ENCODE peak calls at places on chromosomes 4 and X, in four cellular contexts. One of them, this sample, is unnamed.
A peak's percentile ranks its signal among the peaks of the same experiment; 100 is the strongest.

GRCh38 chr4:155025762-155026457 is 182.5 kb upstream of the NPY2R start:
- DNase-seq in left lung: no peak
- DNase-seq in right cardiac atrium: peak; percentile 64
- DNase-seq in H1: peak; percentile 38
- DNase-seq in this sample: peak; percentile 7

GRCh38 chrX:40105016-40105790 is 7.4 kb upstream of the BCOR start:
- DNase-seq in right cardiac atrium: peak; percentile 82
- DNase-seq in left lung: peak; percentile 89
- DNase-seq in H1: no peak
- DNase-seq in this sample: no peak

GRCh38 chrX:57817302-57817701 is 93.0 kb downstream of the ZXDA start:
- DNase-seq in left lung: no peak
- DNase-seq in right cardiac atrium: no peak
- DNase-seq in H1: no peak
- DNase-seq in this sample: no peak

GRCh38 chrX:38260231-38260630 is 39.6 kb upstream of the SRPX start:
- DNase-seq in left lung: no peak
- DNase-seq in H1: no peak
- DNase-seq in right cardiac atrium: no peak
- DNase-seq in this sample: no peak

GRCh38 chrX:108415146-108415545 is 23.1 kb downstream of the COL4A6 start:
- DNase-seq in H1: no peak
- DNase-seq in left lung: no peak
- DNase-seq in right cardiac atrium: no peak
- DNase-seq in this sample: no peak

GRCh38 chrX:129461801-129462456 is 61.4 kb downstream of the SMARCA1 start:
- DNase-seq in left lung: no peak
- DNase-seq in right cardiac atrium: no peak
- DNase-seq in H1: no peak
- DNase-seq in this sample: no peak

GRCh38 chrX:37420179-37420578 is 71.0 kb downstream of the PRRG1 start:
- DNase-seq in left lung: no peak
- DNase-seq in right cardiac atrium: no peak
- DNase-seq in H1: no peak
- DNase-seq in this sample: no peak

GRCh38 chr4:42515156-42515884 is 118.0 kb downstream of the SHISA3 start:
- DNase-seq in right cardiac atrium: no peak
- DNase-seq in left lung: no peak
- DNase-seq in H1: no peak
- DNase-seq in this sample: peak; percentile 54

GRCh38 chr4:10396181-10396580 is 61.0 kb downstream of the ZNF518B start:
- DNase-seq in H1: no peak
- DNase-seq in left lung: no peak
- DNase-seq in right cardiac atrium: no peak
- DNase-seq in this sample: no peak

GRCh38 chrX:72714471-72714916 is 388 bp upstream of the PHKA1 start:
- DNase-seq in right cardiac atrium: peak; percentile 83
- DNase-seq in left lung: peak; percentile 59
- DNase-seq in H1: peak; percentile 9
- DNase-seq in this sample: peak; percentile 63

GRCh38 chr4:79209822-79210635 is 115.8 kb downstream of the NAA11 start:
- DNase-seq in right cardiac atrium: peak; percentile 31
- DNase-seq in left lung: no peak
- DNase-seq in H1: no peak
- DNase-seq in this sample: no peak

GRCh38 chrX:149572743-149573142 is 14.5 kb downstream of the MAGEA9B start:
- DNase-seq in right cardiac atrium: no peak
- DNase-seq in left lung: no peak
- DNase-seq in H1: no peak
- DNase-seq in this sample: no peak

GRCh38 chrX:150409486-150409885 is 46.4 kb downstream of the MAMLD1 start:
- DNase-seq in right cardiac atrium: no peak
- DNase-seq in left lung: no peak
- DNase-seq in H1: no peak
- DNase-seq in this sample: no peak

GRCh38 chr4:22363071-22363470 is 152.8 kb downstream of the ADGRA3 start:
- DNase-seq in right cardiac atrium: no peak
- DNase-seq in left lung: no peak
- DNase-seq in H1: no peak
- DNase-seq in this sample: no peak

GRCh38 chrX:39899059-39899458 is 198.7 kb downstream of the BCOR start:
- DNase-seq in right cardiac atrium: no peak
- DNase-seq in H1: no peak
- DNase-seq in left lung: no peak
- DNase-seq in this sample: no peak

GRCh38 chr4:52968241-52968640 is 106.1 kb downstream of the RASL11B start:
- DNase-seq in H1: no peak
- DNase-seq in left lung: no peak
- DNase-seq in right cardiac atrium: no peak
- DNase-seq in this sample: no peak

GRCh38 chrX:6856471-6856870 is 291.0 kb upstream of the STS start:
- DNase-seq in H1: no peak
- DNase-seq in left lung: no peak
- DNase-seq in right cardiac atrium: no peak
- DNase-seq in this sample: no peak

GRCh38 chr4:36758779-36759178 is 477.4 kb downstream of the DTHD1 start:
- DNase-seq in right cardiac atrium: no peak
- DNase-seq in left lung: no peak
- DNase-seq in H1: peak; percentile 67
- DNase-seq in this sample: no peak

GRCh38 chr4:145909331-145909730 is 29.3 kb downstream of the ZNF827 start:
- DNase-seq in left lung: no peak
- DNase-seq in H1: peak; percentile 13
- DNase-seq in right cardiac atrium: peak; percentile 88
- DNase-seq in this sample: no peak

GRCh38 chr4:146852365-146852764 is 93.3 kb downstream of the TTC29 start:
- DNase-seq in H1: no peak
- DNase-seq in left lung: no peak
- DNase-seq in right cardiac atrium: no peak
- DNase-seq in this sample: no peak

GRCh38 chr4:36392049-36392448 is 110.6 kb downstream of the DTHD1 start:
- DNase-seq in right cardiac atrium: no peak
- DNase-seq in left lung: no peak
- DNase-seq in H1: no peak
- DNase-seq in this sample: peak; percentile 12

GRCh38 chr4:158934996-158935669 is 166.3 kb downstream of the FNIP2 start:
- DNase-seq in left lung: no peak
- DNase-seq in H1: no peak
- DNase-seq in right cardiac atrium: no peak
- DNase-seq in this sample: peak; percentile 25

GRCh38 chr4:108586778-108587177 is 33.6 kb upstream of the RPL34 start:
- DNase-seq in H1: no peak
- DNase-seq in right cardiac atrium: no peak
- DNase-seq in left lung: no peak
- DNase-seq in this sample: no peak

GRCh38 chr4:46955601-46956000 is 37.8 kb downstream of the GABRA4 start:
- DNase-seq in left lung: no peak
- DNase-seq in right cardiac atrium: no peak
- DNase-seq in H1: no peak
- DNase-seq in this sample: no peak

GRCh38 chrX:46796574-46797191 is 37.8 kb upstream of the SLC9A7 start:
- DNase-seq in right cardiac atrium: peak; percentile 84
- DNase-seq in left lung: peak; percentile 87
- DNase-seq in H1: no peak
- DNase-seq in this sample: peak; percentile 19
- H3K4me3 ChIP-seq in right cardiac atrium: no peak overlapping the region
- H3K4me3 ChIP-seq in left lung: no peak overlapping the region
- H3K4me3 ChIP-seq in H1: no peak overlapping the region
- H3K4me3 ChIP-seq in this sample: no peak overlapping the region

DNA sequence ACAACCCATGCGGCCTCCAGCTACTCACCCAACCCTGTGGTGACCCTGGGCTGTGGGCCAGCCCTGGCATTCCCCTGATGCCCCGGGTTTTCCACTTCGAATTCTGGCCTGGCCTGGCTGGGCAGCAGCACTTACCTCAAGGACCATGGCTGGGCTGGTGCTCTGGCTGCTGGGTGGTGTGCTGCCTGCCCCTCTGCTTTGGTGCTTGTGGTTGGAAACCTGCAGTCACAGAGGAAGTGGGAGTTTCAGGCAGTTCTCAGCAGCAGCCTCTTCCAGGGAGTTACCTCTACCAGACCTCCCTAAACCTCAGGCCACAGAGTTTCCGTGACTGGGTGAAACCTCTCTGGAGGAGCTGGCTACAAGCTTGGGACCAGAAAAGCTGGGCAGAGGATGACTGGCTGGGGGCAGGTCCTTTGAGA is at the start of gene CXCR3:
- DNase-seq in left lung: peak; percentile 61
- DNase-seq in H1: no peak
- DNase-seq in right cardiac atrium: peak; percentile 63
- DNase-seq in this sample: peak; percentile 40
- H3K4me3 ChIP-seq in left lung: no peak within 1 kb of the TSS
- H3K4me3 ChIP-seq in H1: no peak within 1 kb of the TSS
- H3K4me3 ChIP-seq in right cardiac atrium: no peak within 1 kb of the TSS
- H3K4me3 ChIP-seq in this sample: no peak within 1 kb of the TSS

DNA sequence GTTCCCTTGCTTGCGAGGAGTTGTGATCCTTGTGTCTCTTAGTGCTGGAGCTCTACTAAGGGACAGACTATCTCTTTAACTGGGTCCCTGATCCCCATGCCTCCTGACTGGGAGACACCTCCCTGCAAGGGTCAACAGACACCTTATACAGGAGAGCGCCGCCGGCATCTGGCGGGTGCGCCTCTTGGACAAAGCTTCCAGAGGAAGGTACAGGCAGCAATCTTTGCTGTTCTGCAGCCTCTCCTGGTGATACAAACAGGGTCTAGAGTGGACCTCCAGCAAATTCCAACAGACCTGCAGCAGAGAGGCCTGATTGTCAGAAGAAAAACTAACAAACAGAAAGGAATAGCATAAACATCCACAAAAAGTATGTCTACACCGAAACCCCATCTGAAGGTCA is 115.6 kb upstream of the ITM2A start:
- DNase-seq in right cardiac atrium: no peak
- DNase-seq in left lung: no peak
- DNase-seq in H1: no peak
- DNase-seq in this sample: no peak
- H3K4me3 ChIP-seq in right cardiac atrium: no peak overlapping the region
- H3K4me3 ChIP-seq in left lung: no peak overlapping the region
- H3K4me3 ChIP-seq in H1: no peak overlapping the region
- H3K4me3 ChIP-seq in this sample: no peak overlapping the region

DNA sequence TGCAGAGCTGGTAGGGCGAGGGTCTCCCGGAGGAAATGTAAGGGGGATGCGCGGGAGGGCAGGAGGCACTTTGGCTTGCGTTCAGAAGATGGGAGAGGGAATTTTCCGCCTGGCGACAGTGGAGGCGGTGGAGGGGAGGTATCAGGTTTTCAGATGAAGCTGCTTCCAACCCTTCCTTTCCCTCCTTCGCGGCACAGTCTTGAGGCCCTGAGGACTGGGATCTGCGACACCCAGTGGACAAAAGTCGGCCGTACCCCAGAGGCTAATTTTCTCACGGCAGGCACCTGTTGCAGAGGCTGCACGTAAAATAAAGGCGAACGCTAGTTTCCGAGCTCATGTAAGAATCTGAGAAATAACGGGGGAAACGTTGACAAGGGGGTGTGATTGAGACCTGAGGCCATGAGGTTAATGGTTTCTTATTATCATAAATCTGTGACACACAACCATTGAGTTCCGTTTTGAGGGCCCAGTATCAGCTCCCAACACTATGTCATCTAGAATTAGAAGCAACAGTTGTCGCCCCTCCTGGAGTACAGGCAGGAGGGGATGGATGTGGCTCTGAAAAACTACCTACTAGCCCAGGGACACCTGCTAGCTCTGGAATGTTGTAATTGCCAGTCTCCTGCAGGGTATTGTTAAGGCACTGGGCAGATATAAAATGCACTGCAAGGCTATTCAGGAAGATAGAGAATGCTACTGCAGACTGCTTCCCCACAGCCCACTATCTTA is 1.1 kb downstream of the ZCCHC18 start:
- DNase-seq in right cardiac atrium: peak; percentile 60
- DNase-seq in H1: no peak
- DNase-seq in left lung: peak; percentile 31
- DNase-seq in this sample: peak; percentile 31
- H3K4me3 ChIP-seq in right cardiac atrium: peak overlapping the region; percentile 75
- H3K4me3 ChIP-seq in H1: peak overlapping the region; percentile 60
- H3K4me3 ChIP-seq in left lung: peak overlapping the region; percentile 3
- H3K4me3 ChIP-seq in this sample: peak overlapping the region; percentile 67

GRCh38 chr4:152351080-152351479 is 184.8 kb downstream of the FBXW7 start:
- DNase-seq in right cardiac atrium: no peak
- DNase-seq in H1: no peak
- DNase-seq in left lung: no peak
- DNase-seq in this sample: no peak

GRCh38 chr4:152348670-152349069 is 187.2 kb downstream of the FBXW7 start:
- DNase-seq in right cardiac atrium: no peak
- DNase-seq in left lung: no peak
- DNase-seq in H1: no peak
- DNase-seq in this sample: no peak

GRCh38 chr4:152352215-152352614 is 183.7 kb downstream of the FBXW7 start:
- DNase-seq in left lung: no peak
- DNase-seq in right cardiac atrium: no peak
- DNase-seq in H1: no peak
- DNase-seq in this sample: no peak

GRCh38 chr4:152356428-152357034 is 179.4 kb downstream of the FBXW7 start:
- DNase-seq in left lung: no peak
- DNase-seq in H1: no peak
- DNase-seq in right cardiac atrium: no peak
- DNase-seq in this sample: peak; percentile 15

GRCh38 chr4:152352645-152353116 is 183.2 kb downstream of the FBXW7 start:
- DNase-seq in right cardiac atrium: peak; percentile 64
- DNase-seq in left lung: no peak
- DNase-seq in H1: peak; percentile 1
- DNase-seq in this sample: peak; percentile 99
- H3K4me3 ChIP-seq in right cardiac atrium: peak overlapping the region; percentile 88
- H3K4me3 ChIP-seq in left lung: peak overlapping the region; percentile 12
- H3K4me3 ChIP-seq in H1: no peak overlapping the region
- H3K4me3 ChIP-seq in this sample: peak overlapping the region; percentile 70

GRCh38 chrX:153765138-153766079 is 1.4 kb downstream of the PLXNB3 start:
- DNase-seq in right cardiac atrium: peak; percentile 72
- DNase-seq in left lung: peak; percentile 44
- DNase-seq in H1: no peak
- DNase-seq in this sample: no peak
- H3K4me3 ChIP-seq in right cardiac atrium: peak overlapping the region; percentile 20
- H3K4me3 ChIP-seq in left lung: no peak overlapping the region
- H3K4me3 ChIP-seq in H1: no peak overlapping the region
- H3K4me3 ChIP-seq in this sample: peak overlapping the region; percentile 39

GRCh38 chr4:4289930-4290850 is at the start of the genes LYAR and ZBTB49:
- DNase-seq in right cardiac atrium: peak; percentile 98
- DNase-seq in H1: peak; percentile 74
- DNase-seq in left lung: peak; percentile 99
- DNase-seq in this sample: peak; percentile 77
- H3K4me3 ChIP-seq in right cardiac atrium: peak within 1 kb of the TSS; percentile 60
- H3K4me3 ChIP-seq in H1: peak within 1 kb of the TSS; percentile 85
- H3K4me3 ChIP-seq in left lung: peak within 1 kb of the TSS; percentile 99
- H3K4me3 ChIP-seq in this sample: peak within 1 kb of the TSS; percentile 91

This sample was measured in astrocyte.